ENCODE peak calls at places on chromosomes 5 and 9, in six cellular contexts. C is tibial nerve; D is heart left ventricle; I is OCI-LY7; N is A549; Y is CD4-positive, alpha-beta memory T cell. A is an unnamed sample. For H3K4me1, the result is how much of the 10 kb centered on the place peaks cover.

GRCh38 chr5:127656825-127657224 is 7.9 kb downstream of the CTXN3 start:
- DNase-seq in C (no peak), D (no peak), I (no peak), N (no peak), Y (no peak), A (no peak)

GRCh38 chr9:2127486-2127885 is 112.3 kb downstream of the SMARCA2 start:
- DNase-seq in C (no peak), D (no peak), I (no peak), N (no peak), Y (no peak), A (no peak)

GRCh38 chr5:142246263-142246662 is 78.6 kb downstream of the SPRY4 start:
- DNase-seq in C (peak), D (no peak), I (no peak), N (no peak), Y (no peak), A (no peak)

GRCh38 chr9:101751895-101752294 is 13.4 kb upstream of the GRIN3A start:
- DNase-seq in C (no peak), D (no peak), I (no peak), N (no peak), Y (no peak), A (no peak)

GRCh38 chr9:88006511-88007290 is 32.4 kb upstream of the CDK20 start:
- DNase-seq in C (no peak), D (no peak), I (no peak), N (no peak), Y (no peak), A (no peak)

GRCh38 chr5:142014911-142015584 is 2.2 kb upstream of the GNPDA1 start:
- DNase-seq in C (peak), D (no peak), I (peak), N (peak), Y (peak), A (peak)

GRCh38 chr5:42655982-42656660 is 100.5 kb upstream of the CCDC152 start:
- DNase-seq in C (no peak), D (no peak), I (no peak), N (no peak), Y (no peak), A (no peak)

GRCh38 chr5:1543398-1544293 is 19.9 kb upstream of the LPCAT1 start:
- DNase-seq in C (no peak), D (peak), I (no peak), N (no peak), Y (no peak), A (no peak)

GRCh38 chr9:106583751-106584150 is 279.2 kb upstream of the ZNF462 start:
- DNase-seq in C (no peak), D (no peak), I (no peak), N (no peak), Y (no peak), A (no peak)

GRCh38 chr5:74641014-74641777 is 668 bp upstream of the ENC1 start:
- DNase-seq in C (peak), D (peak), I (peak), N (peak), Y (no peak), A (peak)

DNA sequence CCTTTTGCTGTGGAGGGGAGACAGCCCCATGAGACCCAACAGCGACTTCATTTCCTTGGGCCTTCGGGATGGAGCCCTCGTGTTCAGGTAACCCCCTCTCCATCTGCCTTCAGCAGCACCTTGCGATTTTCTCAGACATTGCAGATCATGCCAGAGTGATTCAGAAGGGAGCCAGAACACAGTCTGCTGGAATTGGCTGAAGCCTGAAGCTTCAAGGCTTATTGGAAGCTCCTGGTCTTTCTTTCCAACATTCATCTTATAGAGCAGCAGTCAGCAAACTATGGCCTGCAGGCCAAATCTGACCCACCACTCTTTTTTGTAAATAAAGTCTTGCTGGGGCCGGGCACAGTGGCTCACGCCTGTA is 105.1 kb downstream of the LIFR start:
- DNase-seq in C (no peak), D (no peak), I (no peak), N (no peak), Y (no peak), A (no peak)
- H3K4me1 ChIP-seq in C (under half), D (under half), I (under half), N (under half), Y (under half), A (under half)

GRCh38 chr9:23326597-23326996 is 499.4 kb downstream of the ELAVL2 start:
- DNase-seq in C (no peak), D (no peak), I (no peak), N (no peak), Y (no peak), A (no peak)

GRCh38 chr9:23322392-23322791 is 503.6 kb downstream of the ELAVL2 start:
- DNase-seq in C (no peak), D (no peak), I (peak), N (no peak), Y (no peak), A (no peak)

GRCh38 chr9:23321049-23321448 is 505.0 kb downstream of the ELAVL2 start:
- DNase-seq in C (no peak), D (no peak), I (no peak), N (no peak), Y (no peak), A (no peak)

GRCh38 chr9:23319092-23319491 is 506.9 kb downstream of the ELAVL2 start:
- DNase-seq in C (no peak), D (no peak), I (no peak), N (no peak), Y (no peak), A (no peak)

DNA sequence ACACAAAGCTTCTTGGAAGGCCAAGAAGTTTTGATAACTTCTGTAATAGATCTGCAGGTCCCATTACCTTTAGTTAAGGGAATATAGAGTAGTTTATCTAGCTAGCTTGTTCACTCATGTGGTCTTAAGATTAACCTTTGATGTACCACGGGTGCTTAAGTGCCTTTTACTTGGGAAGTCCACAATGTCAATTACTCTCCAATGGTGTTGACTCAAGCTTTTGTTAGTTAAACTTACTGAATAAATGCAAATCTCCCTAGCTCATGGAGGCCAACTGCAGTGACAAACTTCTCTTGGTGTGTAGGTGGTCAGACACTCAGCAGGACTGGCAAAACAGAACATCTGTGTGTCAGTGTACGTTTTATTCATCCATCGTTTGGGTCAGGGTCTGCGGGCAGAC is 501.5 kb downstream of the ELAVL2 start:
- DNase-seq in C (no peak), D (no peak), I (no peak), N (no peak), Y (no peak), A (no peak)
- H3K4me1 ChIP-seq in C (under half), D (under half), I (under half), N (under half), Y (under half), A (under half)

GRCh38 chr9:133122935-133123611 is 2.0 kb upstream of the RALGDS start:
- DNase-seq in C (no peak), D (no peak), I (no peak), N (no peak), Y (no peak), A (peak)

GRCh38 chr9:133120343-133121199 is 469 bp downstream of the RALGDS start:
- DNase-seq in C (no peak), D (no peak), I (no peak), N (no peak), Y (peak), A (peak)

GRCh38 chr9:133122167-133122550 is 1.1 kb upstream of the RALGDS start:
- DNase-seq in C (no peak), D (no peak), I (no peak), N (no peak), Y (no peak), A (no peak)

GRCh38 chr9:133122605-133122934 is 1.5 kb upstream of the RALGDS start:
- DNase-seq in C (no peak), D (no peak), I (no peak), N (no peak), Y (no peak), A (no peak)

DNA sequence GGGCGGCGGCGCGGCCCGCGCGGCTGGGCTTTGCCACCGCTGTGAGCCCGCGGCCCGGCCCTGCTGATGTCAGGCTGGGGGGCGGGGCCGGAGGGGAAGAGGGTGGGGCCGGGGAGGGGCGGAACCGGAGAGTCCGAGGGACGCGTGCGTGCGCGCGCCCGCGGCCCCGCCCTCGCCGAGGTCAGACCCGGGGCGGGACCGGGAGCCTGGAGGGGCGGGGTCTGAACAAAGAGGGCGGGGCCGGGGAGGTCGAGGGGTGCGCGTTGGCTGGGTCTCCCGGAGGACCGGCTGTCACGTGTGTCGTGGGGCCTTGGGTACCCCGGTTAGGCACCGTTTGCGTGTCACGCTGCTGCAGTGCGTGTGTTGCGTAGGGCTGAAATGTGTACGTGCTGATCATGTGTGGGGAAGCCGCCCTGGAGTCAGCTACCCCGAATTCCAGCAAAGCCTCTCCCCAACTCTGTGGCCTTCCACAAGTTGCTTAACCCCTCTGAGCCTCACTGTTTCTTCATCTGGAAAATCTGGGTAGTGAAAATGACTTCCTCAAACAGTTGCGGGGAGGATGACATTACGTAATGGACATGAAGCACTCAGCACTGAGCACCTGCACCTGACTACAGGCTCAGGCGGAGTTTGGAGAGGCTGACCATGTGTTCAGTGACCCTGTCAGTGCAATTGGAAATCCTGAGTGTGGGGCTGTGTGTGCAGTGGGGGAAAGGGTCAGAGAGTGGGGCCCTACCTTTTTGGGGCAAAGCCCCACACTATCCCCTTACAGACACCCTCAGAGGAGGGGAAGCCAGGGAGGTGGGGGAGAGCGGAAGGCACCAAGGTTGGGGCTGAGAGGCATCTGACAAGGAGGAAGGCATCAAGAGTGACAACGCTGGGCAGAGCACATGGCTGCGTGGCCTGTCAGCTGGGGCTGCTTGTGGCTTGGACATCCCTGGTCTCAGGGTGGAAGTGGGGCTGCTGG is at the start of gene RALGDS:
- DNase-seq in C (peak), D (peak), I (peak), N (peak), Y (peak), A (peak)
- H3K4me1 ChIP-seq in C (half or more), D (half or more), I (under half), N (under half), Y (half or more), A (under half)

GRCh38 chr9:95082401-95083084 is 235.0 kb downstream of the FANCC start:
- DNase-seq in C (no peak), D (no peak), I (no peak), N (no peak), Y (no peak), A (no peak)
- H3K4me1 ChIP-seq in C (half or more), D (half or more), I (under half), N (half or more), Y (under half), A (under half)

DNA sequence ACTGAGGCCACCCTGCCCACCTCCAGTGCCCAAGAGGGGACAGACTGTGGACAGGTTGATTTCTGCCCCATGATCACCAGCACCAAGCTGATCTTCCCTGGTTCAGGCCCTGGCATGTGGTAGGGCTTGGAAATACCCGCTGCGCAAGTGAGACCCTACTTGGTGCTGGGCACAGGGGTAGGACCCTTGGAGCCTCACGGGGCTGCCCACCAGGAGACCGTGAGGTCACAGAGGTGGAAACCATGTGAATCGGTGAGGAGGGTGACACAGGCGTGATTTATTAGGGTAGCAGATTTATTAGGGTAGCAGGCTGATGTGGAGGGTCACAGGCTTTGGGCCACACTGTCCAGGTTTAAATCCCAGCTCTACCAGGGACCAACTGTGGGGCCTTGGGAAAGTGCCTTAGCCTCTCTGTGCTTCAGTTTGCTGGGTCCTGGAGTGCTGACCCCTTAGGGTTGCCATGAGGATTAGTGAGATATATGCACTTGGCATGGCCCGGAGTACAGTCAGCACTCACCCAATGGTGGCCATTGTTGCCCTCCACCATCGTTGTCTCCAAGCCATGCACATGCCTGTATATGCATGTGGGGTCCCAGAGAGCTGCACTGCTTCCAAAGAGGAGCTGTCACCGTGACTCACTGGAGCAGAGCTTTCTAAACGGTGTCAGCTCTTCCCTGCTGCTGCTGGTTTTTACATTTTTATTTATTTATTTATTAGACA is 20.9 kb upstream of the DUSP1 start:
- DNase-seq in C (no peak), D (no peak), I (no peak), N (no peak), Y (no peak), A (no peak)
- H3K4me1 ChIP-seq in C (under half), D (under half), I (under half), N (under half), Y (under half), A (under half)

DNA sequence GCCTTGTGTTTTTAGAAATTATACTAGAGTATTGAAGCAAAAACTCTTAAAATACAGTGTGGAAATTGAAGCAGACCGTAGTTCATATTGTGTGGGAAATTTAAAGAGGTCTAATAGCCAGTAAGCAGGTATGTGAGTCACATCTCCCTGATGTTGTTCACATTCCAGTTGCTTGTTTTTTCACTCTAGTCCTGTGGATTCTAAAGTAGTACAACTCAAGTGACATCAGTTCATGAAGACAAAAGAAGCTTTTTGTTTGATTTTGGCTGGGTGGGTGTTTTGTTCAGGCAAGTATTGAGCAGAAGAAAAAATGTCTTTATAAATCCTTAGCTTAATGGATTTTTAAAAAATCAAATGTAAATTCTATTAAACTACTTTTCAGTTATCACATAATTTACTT is 216.2 kb downstream of the MAN2A1 start:
- DNase-seq in C (no peak), D (no peak), I (no peak), N (no peak), Y (no peak), A (no peak)
- H3K4me1 ChIP-seq in C (under half), D (under half), I (under half), N (under half), Y (under half), A (under half)

GRCh38 chr9:89474939-89475338 is 23.0 kb downstream of the SEMA4D start:
- DNase-seq in C (no peak), D (no peak), I (no peak), N (no peak), Y (no peak), A (no peak)
- H3K4me1 ChIP-seq in C (under half), D (under half), I (under half), N (under half), Y (half or more), A (under half)

DNA sequence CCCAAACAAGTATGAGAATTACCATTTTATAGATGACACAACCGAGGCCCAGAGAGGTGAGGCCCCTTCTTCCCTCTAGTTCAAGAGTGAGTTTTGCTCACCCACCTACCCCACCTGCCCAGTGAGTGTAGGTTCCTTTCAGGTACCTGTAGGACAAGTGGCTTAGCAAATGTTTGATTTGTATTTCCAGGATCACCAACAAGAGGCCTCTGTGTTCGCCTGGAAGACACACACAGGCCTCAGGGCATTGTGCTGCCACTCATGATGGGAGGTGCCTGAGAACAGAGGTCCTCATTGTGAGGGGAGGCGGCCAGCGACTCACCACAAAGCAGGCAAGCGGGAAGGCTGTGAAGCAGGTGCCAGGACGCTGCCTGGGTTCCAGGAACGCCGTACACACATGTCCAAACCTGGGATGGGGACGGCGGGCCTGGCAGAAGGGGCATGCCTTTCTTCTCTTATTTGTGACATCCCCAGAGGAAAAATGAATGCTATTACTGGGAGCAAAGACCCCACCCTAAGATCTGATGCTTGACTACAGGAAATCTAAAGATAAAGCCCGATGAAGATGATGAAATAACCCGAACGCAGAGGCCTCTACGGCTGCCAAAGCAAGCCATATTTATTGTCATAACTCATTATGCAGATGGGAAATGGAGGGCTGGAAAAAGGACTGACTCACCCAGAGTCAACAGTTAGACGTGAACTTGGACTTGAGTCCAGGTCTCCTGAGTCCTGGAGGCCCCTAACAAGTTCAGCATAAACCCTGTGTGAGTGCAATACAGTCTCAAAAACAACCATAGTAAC is 60.2 kb upstream of the SLC25A51 start:
- DNase-seq in C (peak), D (no peak), I (no peak), N (peak), Y (no peak), A (peak)
- H3K4me1 ChIP-seq in C (under half), D (under half), I (under half), N (half or more), Y (under half), A (half or more)

A was measured in Caco-2.